ENCODE peak calls at places on chromosomes 1 and 21, in seven cellular contexts. One of them, this sample, is unnamed.
A peak's percentile ranks its signal among the peaks of the same experiment; 100 is the strongest.

GRCh38 chr1:203120325-203121138 is 7.0 kb upstream of the ADORA1 start:
- DNase-seq in GM04503: no peak
- DNase-seq in OCI-LY7: no peak
- DNase-seq in islet precursor cell: peak; percentile 43
- DNase-seq in RCC 7860: no peak
- DNase-seq in activated CD4-positive, alpha-beta T cell treated with anti-CD3 and anti-CD28 coated beads, Interleukin-2, amount 10 ng/mL, durations not matched to agents 7 days and 5 days: peak; percentile 4
- DNase-seq in stimulated activated CD4-positive, alpha-beta T cell treated with anti-CD3 and anti-CD28 coated beads, Interleukin-1b, Interleukin-23, amount 100 ng/mL, for 48 hours: no peak
- DNase-seq in this sample: no peak

GRCh38 chr1:224922404-224923164 is 6.9 kb upstream of the DNAH14 start:
- DNase-seq in GM04503: no peak
- DNase-seq in OCI-LY7: peak; percentile 27
- DNase-seq in islet precursor cell: peak; percentile 63
- DNase-seq in RCC 7860: peak; percentile 51
- DNase-seq in activated CD4-positive, alpha-beta T cell treated with anti-CD3 and anti-CD28 coated beads, Interleukin-2, amount 10 ng/mL, durations not matched to agents 7 days and 5 days: no peak
- DNase-seq in stimulated activated CD4-positive, alpha-beta T cell treated with anti-CD3 and anti-CD28 coated beads, Interleukin-1b, Interleukin-23, amount 100 ng/mL, for 48 hours: no peak
- DNase-seq in this sample: peak; percentile 56

GRCh38 chr21:26835027-26835713 is 10.0 kb downstream of the ADAMTS1 start:
- DNase-seq in GM04503: peak; percentile 78
- DNase-seq in OCI-LY7: no peak
- DNase-seq in islet precursor cell: no peak
- DNase-seq in RCC 7860: peak; percentile 80
- DNase-seq in activated CD4-positive, alpha-beta T cell treated with anti-CD3 and anti-CD28 coated beads, Interleukin-2, amount 10 ng/mL, durations not matched to agents 7 days and 5 days: no peak
- DNase-seq in stimulated activated CD4-positive, alpha-beta T cell treated with anti-CD3 and anti-CD28 coated beads, Interleukin-1b, Interleukin-23, amount 100 ng/mL, for 48 hours: no peak
- DNase-seq in this sample: no peak

GRCh38 chr1:189775343-189775742 is 702.3 kb downstream of the BRINP3 start:
- DNase-seq in GM04503: no peak
- DNase-seq in OCI-LY7: no peak
- DNase-seq in islet precursor cell: no peak
- DNase-seq in RCC 7860: peak; percentile 28
- DNase-seq in activated CD4-positive, alpha-beta T cell treated with anti-CD3 and anti-CD28 coated beads, Interleukin-2, amount 10 ng/mL, durations not matched to agents 7 days and 5 days: no peak
- DNase-seq in stimulated activated CD4-positive, alpha-beta T cell treated with anti-CD3 and anti-CD28 coated beads, Interleukin-1b, Interleukin-23, amount 100 ng/mL, for 48 hours: no peak
- DNase-seq in this sample: no peak

GRCh38 chr1:51268675-51269033 is 32.6 kb downstream of the RNF11 start:
- DNase-seq in GM04503: no peak
- DNase-seq in OCI-LY7: no peak
- DNase-seq in islet precursor cell: no peak
- DNase-seq in RCC 7860: no peak
- DNase-seq in activated CD4-positive, alpha-beta T cell treated with anti-CD3 and anti-CD28 coated beads, Interleukin-2, amount 10 ng/mL, durations not matched to agents 7 days and 5 days: no peak
- DNase-seq in stimulated activated CD4-positive, alpha-beta T cell treated with anti-CD3 and anti-CD28 coated beads, Interleukin-1b, Interleukin-23, amount 100 ng/mL, for 48 hours: no peak
- DNase-seq in this sample: no peak

GRCh38 chr1:54122992-54123391 is 29.8 kb downstream of the CDCP2 start:
- DNase-seq in GM04503: no peak
- DNase-seq in OCI-LY7: no peak
- DNase-seq in islet precursor cell: no peak
- DNase-seq in RCC 7860: no peak
- DNase-seq in activated CD4-positive, alpha-beta T cell treated with anti-CD3 and anti-CD28 coated beads, Interleukin-2, amount 10 ng/mL, durations not matched to agents 7 days and 5 days: no peak
- DNase-seq in stimulated activated CD4-positive, alpha-beta T cell treated with anti-CD3 and anti-CD28 coated beads, Interleukin-1b, Interleukin-23, amount 100 ng/mL, for 48 hours: no peak
- DNase-seq in this sample: no peak

GRCh38 chr1:111745670-111746613 is 6.7 kb upstream of the INKA2 start:
- DNase-seq in GM04503: no peak
- DNase-seq in OCI-LY7: no peak
- DNase-seq in islet precursor cell: no peak
- DNase-seq in RCC 7860: no peak
- DNase-seq in activated CD4-positive, alpha-beta T cell treated with anti-CD3 and anti-CD28 coated beads, Interleukin-2, amount 10 ng/mL, durations not matched to agents 7 days and 5 days: no peak
- DNase-seq in stimulated activated CD4-positive, alpha-beta T cell treated with anti-CD3 and anti-CD28 coated beads, Interleukin-1b, Interleukin-23, amount 100 ng/mL, for 48 hours: no peak
- DNase-seq in this sample: no peak

GRCh38 chr1:181712636-181713238 is 229.4 kb downstream of the CACNA1E start:
- DNase-seq in GM04503: no peak
- DNase-seq in OCI-LY7: no peak
- DNase-seq in islet precursor cell: no peak
- DNase-seq in RCC 7860: no peak
- DNase-seq in activated CD4-positive, alpha-beta T cell treated with anti-CD3 and anti-CD28 coated beads, Interleukin-2, amount 10 ng/mL, durations not matched to agents 7 days and 5 days: no peak
- DNase-seq in stimulated activated CD4-positive, alpha-beta T cell treated with anti-CD3 and anti-CD28 coated beads, Interleukin-1b, Interleukin-23, amount 100 ng/mL, for 48 hours: no peak
- DNase-seq in this sample: no peak

GRCh38 chr21:43208561-43209332 is 39.9 kb downstream of the CRYAA start:
- DNase-seq in GM04503: no peak
- DNase-seq in OCI-LY7: no peak
- DNase-seq in islet precursor cell: peak; percentile 29
- DNase-seq in RCC 7860: no peak
- DNase-seq in activated CD4-positive, alpha-beta T cell treated with anti-CD3 and anti-CD28 coated beads, Interleukin-2, amount 10 ng/mL, durations not matched to agents 7 days and 5 days: no peak
- DNase-seq in stimulated activated CD4-positive, alpha-beta T cell treated with anti-CD3 and anti-CD28 coated beads, Interleukin-1b, Interleukin-23, amount 100 ng/mL, for 48 hours: no peak
- DNase-seq in this sample: no peak

GRCh38 chr1:29685387-29685786 is 449.1 kb downstream of the PTPRU start:
- DNase-seq in GM04503: no peak
- DNase-seq in OCI-LY7: no peak
- DNase-seq in islet precursor cell: peak; percentile 30
- DNase-seq in RCC 7860: no peak
- DNase-seq in activated CD4-positive, alpha-beta T cell treated with anti-CD3 and anti-CD28 coated beads, Interleukin-2, amount 10 ng/mL, durations not matched to agents 7 days and 5 days: no peak
- DNase-seq in stimulated activated CD4-positive, alpha-beta T cell treated with anti-CD3 and anti-CD28 coated beads, Interleukin-1b, Interleukin-23, amount 100 ng/mL, for 48 hours: no peak
- DNase-seq in this sample: no peak

This sample was measured in MM.1S.